ENCODE peak calls at places on chromosome 21, in ten cellular contexts. P, K, O, U, I, J, R, G, Y and X are unnamed samples. For H3K4me1, the result is how much of the 10 kb centered on the place peaks cover.

GRCh38 chr21:35274090-35274489 is 225.0 kb upstream of the RUNX1 start:
- DNase-seq in P (no peak), K (no peak), O (no peak), U (no peak), I (no peak), J (no peak), R (no peak), G (no peak), Y (no peak), X (no peak)

GRCh38 chr21:16578912-16579311 is 849.1 kb downstream of the USP25 start:
- DNase-seq in P (no peak), K (no peak), O (no peak), U (no peak), I (no peak), J (no peak), R (no peak), G (no peak), Y (no peak), X (no peak)

GRCh38 chr21:41902946-41903345 is 23.8 kb upstream of the PRDM15 start:
- DNase-seq in P (no peak), K (peak), O (no peak), U (no peak), I (no peak), J (no peak), R (no peak), G (no peak), Y (no peak), X (no peak)

GRCh38 chr21:38170283-38170682 is 86.5 kb upstream of the KCNJ15 start:
- DNase-seq in P (no peak), K (no peak), O (peak), U (no peak), I (no peak), J (no peak), R (no peak), G (no peak), Y (peak), X (no peak)

GRCh38 chr21:41701749-41702148 is 65.1 kb downstream of the RIPK4 start:
- DNase-seq in P (no peak), K (no peak), O (no peak), U (no peak), I (no peak), J (no peak), R (no peak), G (no peak), Y (no peak), X (no peak)

GRCh38 chr21:36075171-36075570 is 5.3 kb downstream of the CBR1 start:
- DNase-seq in P (no peak), K (no peak), O (no peak), U (no peak), I (no peak), J (no peak), R (no peak), G (no peak), Y (no peak), X (no peak)

GRCh38 chr21:31895069-31895851 is 22.4 kb downstream of the HUNK start:
- DNase-seq in P (no peak), K (no peak), O (no peak), U (no peak), I (no peak), J (peak), R (no peak), G (no peak), Y (no peak), X (no peak)

GRCh38 chr21:44614161-44614631 is 2.3 kb downstream of the KRTAP10-8 start:
- DNase-seq in P (no peak), K (no peak), O (no peak), U (no peak), I (no peak), J (no peak), R (no peak), G (no peak), Y (no peak), X (peak)

GRCh38 chr21:38831526-38832467 is 26.1 kb downstream of the ETS2 start:
- DNase-seq in P (peak), K (peak), O (peak), U (no peak), I (no peak), J (no peak), R (peak), G (no peak), Y (no peak), X (peak)

GRCh38 chr21:25878334-25878733 is 143.6 kb downstream of the GABPA start:
- DNase-seq in P (no peak), K (no peak), O (no peak), U (no peak), I (no peak), J (no peak), R (no peak), G (no peak), Y (no peak), X (peak)

GRCh38 chr21:25881524-25882376 is 147.0 kb downstream of the GABPA start:
- DNase-seq in P (no peak), K (peak), O (peak), U (peak), I (peak), J (no peak), R (peak), G (peak), Y (peak), X (no peak)

GRCh38 chr21:25879203-25879602 is 144.4 kb downstream of the GABPA start:
- DNase-seq in P (no peak), K (no peak), O (no peak), U (no peak), I (no peak), J (no peak), R (no peak), G (no peak), Y (no peak), X (no peak)
- H3K27ac ChIP-seq in P (no peak), K (no peak), O (no peak), U (no peak), I (no peak), J (no peak), R (no peak), G (no peak), Y (peak), X (no peak)

DNA sequence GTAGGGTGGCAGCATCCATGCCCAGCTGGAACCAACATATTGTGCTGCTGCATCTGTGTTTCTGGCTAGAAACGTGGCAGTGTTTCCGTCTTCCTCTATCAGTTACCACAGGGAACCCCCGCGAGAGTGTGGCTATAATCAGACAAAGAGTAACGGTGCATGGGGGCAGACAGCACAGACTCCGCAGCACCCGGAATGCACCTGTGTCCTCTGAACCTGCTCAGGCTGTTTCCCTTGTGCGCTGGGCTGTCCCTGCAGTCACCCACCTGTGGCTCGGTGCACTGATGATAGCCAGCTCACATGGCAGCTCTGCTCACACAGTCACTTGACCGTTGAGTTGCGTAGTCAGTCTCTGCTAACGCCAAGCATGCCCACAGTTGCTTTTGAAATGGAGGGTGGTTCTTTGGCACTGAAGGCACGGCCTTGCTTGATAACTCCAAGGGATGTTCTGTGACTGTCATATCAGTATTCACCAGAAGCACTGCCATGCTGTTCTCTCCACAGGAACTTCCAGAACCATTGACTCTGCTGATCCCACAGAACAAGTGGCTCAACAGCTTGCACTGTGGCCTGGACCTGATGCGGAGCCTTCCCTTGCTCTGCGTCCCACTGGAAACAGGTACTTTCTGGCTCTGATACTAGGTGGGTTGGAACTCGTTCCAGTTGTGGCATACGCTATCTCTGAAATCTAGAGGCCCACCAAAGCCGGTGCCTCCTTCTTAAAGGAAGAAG is 11.2 kb upstream of the PCBP3 start:
- DNase-seq in P (no peak), K (no peak), O (no peak), U (peak), I (no peak), J (no peak), R (no peak), G (no peak), Y (no peak), X (peak)
- TF ChIP-seq POLR2AphosphoS5 in P (no peak), K (no peak), O (no peak), U (no peak), I (no peak), J (no peak), R (no peak), G (no peak), Y (no peak), X (no peak)

DNA sequence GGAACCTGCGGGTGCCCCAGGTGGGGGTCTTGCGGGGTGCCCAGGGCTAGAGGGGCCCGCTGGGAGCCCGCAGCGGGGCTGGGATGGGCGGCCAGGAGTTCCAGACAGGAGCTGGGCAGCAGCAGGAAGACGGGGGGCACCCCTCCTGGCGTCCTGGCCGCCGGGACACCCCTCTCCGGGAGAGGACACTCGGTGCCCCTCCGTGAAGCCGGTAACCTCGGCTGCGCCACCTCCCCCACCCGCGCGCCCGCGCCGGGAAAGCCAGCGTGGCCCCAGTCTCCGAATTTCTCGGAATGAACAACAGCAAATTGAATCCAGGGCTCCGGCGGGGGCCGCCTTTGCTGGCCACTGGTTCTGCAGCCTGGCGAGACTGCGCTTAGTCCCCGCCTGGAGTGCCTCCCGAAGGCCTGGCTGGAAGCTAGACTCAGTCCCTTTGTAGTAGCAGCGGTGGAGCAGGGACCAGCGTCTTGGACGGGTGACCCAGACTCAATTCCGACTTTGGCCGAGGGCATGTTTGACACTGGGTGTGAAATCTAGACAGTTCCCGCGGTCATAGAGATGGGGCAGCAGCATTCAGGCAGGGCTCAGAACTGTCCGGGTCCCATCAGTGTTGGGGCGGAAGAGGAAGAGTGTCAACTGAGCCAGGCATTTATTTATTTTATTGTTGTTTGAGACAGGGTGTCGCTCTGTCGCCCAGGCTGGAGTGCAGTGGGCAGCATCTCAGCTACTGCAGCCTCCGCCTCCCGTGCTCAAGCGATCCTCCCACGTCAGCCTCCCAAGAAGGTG is 766 bp downstream of the IFNGR2 start:
- DNase-seq in P (peak), K (peak), O (peak), U (peak), I (no peak), J (peak), R (no peak), G (peak), Y (peak), X (peak)
- H3K4me1 ChIP-seq in P (under half), K (under half), O (under half), U (under half), I (under half), J (half or more), R (under half), G (under half), Y (under half), X (half or more)

DNA sequence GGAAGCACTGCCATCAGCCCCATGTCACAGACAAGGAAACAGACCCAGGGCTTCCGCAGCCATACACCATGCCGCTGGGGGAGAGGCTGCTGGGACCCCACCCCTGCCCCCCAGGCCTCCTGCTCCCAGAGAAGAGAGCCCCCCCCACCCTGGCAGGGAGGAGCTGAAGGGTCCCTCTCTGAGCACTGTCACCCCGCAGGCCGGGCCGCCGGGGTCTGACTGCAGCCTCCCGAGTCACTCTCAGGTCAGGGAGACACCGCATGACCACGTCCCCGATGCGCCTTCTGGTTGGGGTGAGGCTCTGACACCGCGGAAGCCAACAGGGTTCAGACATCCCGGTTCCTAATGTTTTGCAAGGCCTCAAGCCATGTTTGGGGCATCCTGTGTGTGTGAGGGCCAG is 102.3 kb downstream of the SIK1 start:
- DNase-seq in P (no peak), K (no peak), O (no peak), U (no peak), I (no peak), J (no peak), R (no peak), G (no peak), Y (no peak), X (no peak)
- H3K27ac ChIP-seq in P (no peak), K (no peak), O (no peak), U (no peak), I (no peak), J (no peak), R (no peak), G (no peak), Y (no peak), X (no peak)